ENCODE peak calls at places on chromosomes 3 and 15, in four cellular contexts. C is HuH-7; B is activated naive CD8-positive, alpha-beta T cell treated with anti-CD3 and anti-CD28 coated beads, Interleukin-2, amount 50 U/mL, for 24 hours; S is amygdala. R is an unnamed sample.

GRCh38 chr3:43214616-43215015 is 71.7 kb upstream of the SNRK start:
- DNase-seq in S (no peak), B (no peak), C (no peak), R (no peak)

GRCh38 chr3:157754415-157754814 is 251.2 kb upstream of the VEPH1 start:
- DNase-seq in C (no peak), S (no peak), B (no peak), R (peak)

GRCh38 chr3:42080452-42080872 is 10.7 kb upstream of the TRAK1 start:
- DNase-seq in S (peak), B (peak), C (no peak), R (no peak)

GRCh38 chr3:127428344-127429001 is 140.6 kb upstream of the PRR20G start:
- DNase-seq in C (no peak), B (no peak), S (no peak), R (no peak)

GRCh38 chr15:37793851-37794250 is 140.6 kb upstream of the TMCO5A start:
- DNase-seq in S (no peak), B (no peak), C (peak), R (peak)

GRCh38 chr3:181695661-181696491 is 15.8 kb upstream of the SOX2 start:
- DNase-seq in C (no peak), B (no peak), S (no peak), R (no peak)

GRCh38 chr3:163722421-163722820 is 1355.9 kb downstream of the SI start:
- DNase-seq in C (no peak), B (no peak), S (no peak), R (no peak)

GRCh38 chr3:192011137-192011536 is 550.2 kb downstream of the PYDC2 start:
- DNase-seq in B (no peak), C (no peak), S (no peak), R (no peak)

GRCh38 chr3:46017720-46018119 is 9.6 kb downstream of the XCR1 start:
- DNase-seq in B (no peak), S (peak), C (no peak), R (no peak)

GRCh38 chr15:49182128-49182527 is 12.1 kb downstream of the GALK2 start:
- DNase-seq in S (no peak), B (no peak), C (no peak), R (no peak)

GRCh38 chr3:79052054-79052681 is 715.6 kb downstream of the ROBO1 start:
- DNase-seq in C (no peak), B (no peak), S (no peak), R (no peak)

GRCh38 chr3:119831941-119832371 is 50.1 kb downstream of the NR1I2 start:
- DNase-seq in B (no peak), C (no peak), S (no peak), R (no peak)

GRCh38 chr3:188191460-188191859 is 37.5 kb downstream of the LPP start:
- DNase-seq in S (no peak), B (no peak), C (no peak), R (peak)

GRCh38 chr3:45760878-45761711 is 35.2 kb downstream of the SLC6A20 start:
- DNase-seq in B (peak), C (peak), S (no peak), R (peak)

GRCh38 chr15:74642724-74643367 is 27.2 kb downstream of the CLK3 start:
- DNase-seq in S (no peak), C (no peak), B (no peak), R (no peak)

GRCh38 chr3:190697901-190698300 is 164.6 kb downstream of the GMNC start:
- DNase-seq in S (no peak), C (no peak), B (no peak), R (no peak)

GRCh38 chr3:90080988-90081387 is 973.6 kb downstream of the EPHA3 start:
- DNase-seq in B (no peak), S (no peak), C (no peak), R (no peak)

GRCh38 chr3:120473389-120473788 is 22.6 kb upstream of the FSTL1 start:
- DNase-seq in B (no peak), S (no peak), C (no peak), R (no peak)

GRCh38 chr3:129231331-129232119 is 17.9 kb upstream of the COPG1 start:
- DNase-seq in B (no peak), S (no peak), C (no peak), R (peak)

GRCh38 chr15:65305776-65306175 is 1.3 kb downstream of the RNU5B-1 start:
- DNase-seq in S (no peak), C (no peak), B (no peak), R (no peak)

GRCh38 chr3:137468446-137468845 is 295.7 kb upstream of the SOX14 start:
- DNase-seq in B (no peak), C (no peak), S (no peak), R (no peak)

GRCh38 chr3:44942202-44942921 is 33.6 kb downstream of the ZDHHC3 start:
- DNase-seq in S (no peak), B (no peak), C (no peak), R (no peak)

GRCh38 chr3:3145831-3146230 is 19.1 kb downstream of the TRNT1 start:
- DNase-seq in B (no peak), S (no peak), C (no peak), R (no peak)

GRCh38 chr15:64149424-64150235 is 1.9 kb upstream of the SNX22 start:
- DNase-seq in B (peak), S (no peak), C (peak), R (no peak)

GRCh38 chr15:68578960-68579935 is at the start of gene CORO2B:
- DNase-seq in C (no peak), S (peak), B (peak), R (no peak)

GRCh38 chr3:23704316-23704715 is 101.4 kb upstream of the UBE2E1 start:
- DNase-seq in B (no peak), C (no peak), S (no peak), R (no peak)

R was measured in NCI-H774.